ENCODE peak calls at places on chromosome 3, in seven cellular contexts. X is body of pancreas; I is naive thymus-derived CD4-positive, alpha-beta T cell; Z is adipocyte; D is mammary epithelial cell; L is fibroblast of pulmonary artery; G is cardiac muscle cell. R is an unnamed sample.

GRCh38 chr3:127115691-127116351 is 77.1 kb upstream of the PRR23E start:
- DNase-seq in D (no peak), I (peak; percentile 15), G (no peak), X (no peak), Z (no peak), L (no peak), R (no peak)

GRCh38 chr3:159732172-159733111 is 256.2 kb upstream of the IL12A start:
- DNase-seq in L (peak; percentile 39), G (peak; percentile 69), Z (peak; percentile 70), D (peak; percentile 82), X (no peak), I (no peak), R (peak; percentile 74)

GRCh38 chr3:176814252-176814651 is 383.0 kb downstream of the TBL1XR1 start:
- DNase-seq in I (peak; percentile 22), Z (peak; percentile 85), D (peak; percentile 17), G (peak; percentile 83), L (peak; percentile 51), X (peak; percentile 70), R (peak; percentile 2)

GRCh38 chr3:535566-536416 is 339.2 kb downstream of the CHL1 start:
- DNase-seq in X (peak; percentile 48), L (peak; percentile 10), Z (no peak), D (peak; percentile 54), I (no peak), G (peak; percentile 45), R (peak; percentile 43)

GRCh38 chr3:128080323-128080898 is 28.2 kb downstream of the SEC61A1 start:
- DNase-seq in X (no peak), L (peak; percentile 70), I (no peak), D (peak; percentile 79), Z (peak; percentile 72), G (no peak), R (peak; percentile 97)

GRCh38 chr3:112871735-112872134 is 25.1 kb upstream of the CD200R1L start:
- DNase-seq in I (no peak), G (no peak), L (no peak), Z (no peak), X (no peak), D (no peak), R (no peak)

GRCh38 chr3:12793701-12794100 is 2.8 kb upstream of the CAND2 start:
- DNase-seq in Z (no peak), I (no peak), D (no peak), L (no peak), G (no peak), X (no peak), R (no peak)

GRCh38 chr3:157410945-157411344 is 25.7 kb upstream of the PTX3 start:
- DNase-seq in X (no peak), D (no peak), I (no peak), G (no peak), Z (no peak), L (no peak), R (no peak)

GRCh38 chr3:69866988-69867720 is 127.9 kb downstream of the MITF start:
- DNase-seq in G (no peak), X (no peak), L (peak; percentile 6), I (no peak), Z (peak; percentile 39), D (peak; percentile 51), R (no peak)

GRCh38 chr3:148329481-148330220 is 368.1 kb upstream of the AGTR1 start:
- DNase-seq in I (no peak), X (no peak), Z (no peak), D (no peak), L (no peak), G (no peak), R (no peak)

GRCh38 chr3:40290396-40290795 is 19.1 kb upstream of the EIF1B start:
- DNase-seq in L (no peak), X (no peak), G (no peak), D (no peak), Z (no peak), I (no peak), R (no peak)

GRCh38 chr3:169999433-169999832 is 32.8 kb downstream of the SEC62 start:
- DNase-seq in G (no peak), D (no peak), L (no peak), Z (no peak), I (no peak), X (no peak), R (no peak)

GRCh38 chr3:25820372-25820771 is 30.5 kb downstream of the OXSM start:
- DNase-seq in I (no peak), L (peak; percentile 96), D (peak; percentile 74), Z (peak; percentile 86), X (no peak), G (no peak), R (peak; percentile 97)

GRCh38 chr3:55540579-55540978 is 53.5 kb upstream of the WNT5A start:
- DNase-seq in L (no peak), D (no peak), Z (no peak), G (no peak), X (no peak), I (no peak), R (no peak)

GRCh38 chr3:116669576-116669975 is 40.0 kb upstream of the TUSC7 start:
- DNase-seq in Z (no peak), I (no peak), X (no peak), D (no peak), L (no peak), G (no peak), R (no peak)

GRCh38 chr3:152307829-152308474 is 39.2 kb downstream of the MBNL1 start:
- DNase-seq in X (no peak), Z (no peak), I (no peak), G (no peak), D (no peak), L (no peak), R (no peak)

GRCh38 chr3:191502583-191502982 is 41.6 kb downstream of the PYDC2 start:
- DNase-seq in L (no peak), G (peak; percentile 9), X (no peak), Z (no peak), I (no peak), D (no peak), R (no peak)

GRCh38 chr3:188092648-188093047 is 61.3 kb upstream of the LPP start:
- DNase-seq in G (no peak), L (no peak), I (peak; percentile 31), Z (no peak), D (no peak), X (no peak), R (peak; percentile 45)

GRCh38 chr3:114242947-114243346 is 5.6 kb upstream of the ZNF80 start:
- DNase-seq in I (no peak), X (no peak), G (no peak), Z (no peak), D (no peak), L (no peak), R (no peak)

GRCh38 chr3:157204431-157204830 is 44.5 kb upstream of the CCNL1 start:
- DNase-seq in I (no peak), L (peak; percentile 81), G (peak; percentile 19), D (peak; percentile 5), X (no peak), Z (peak; percentile 90), R (peak; percentile 36)

GRCh38 chr3:42031808-42032475 is 59.2 kb upstream of the TRAK1 start:
- DNase-seq in X (no peak), Z (peak; percentile 44), I (no peak), L (peak; percentile 52), D (no peak), G (peak; percentile 80), R (no peak)

GRCh38 chr3:11306815-11307589 is 34.8 kb downstream of the ATG7 start:
- DNase-seq in L (peak; percentile 58), X (no peak), G (peak; percentile 26), Z (no peak), I (peak; percentile 23), D (no peak), R (no peak)

GRCh38 chr3:15610083-15610482 is 8.5 kb downstream of the BTD start:
- DNase-seq in I (no peak), G (no peak), D (peak; percentile 83), X (peak; percentile 48), L (peak; percentile 74), Z (peak; percentile 20), R (peak; percentile 96)

GRCh38 chr3:99899603-99900002 is 81.9 kb downstream of the CMSS1 start:
- DNase-seq in G (no peak), Z (no peak), D (no peak), I (no peak), X (no peak), L (no peak), R (no peak)

GRCh38 chr3:147507638-147508286 is 98.6 kb downstream of the ZIC1 start:
- DNase-seq in X (no peak), I (no peak), L (peak; percentile 72), G (no peak), D (no peak), Z (peak; percentile 0), R (peak; percentile 46)

GRCh38 chr3:33645060-33645841 is 72.8 kb downstream of the CLASP2 start:
- DNase-seq in L (peak; percentile 50), Z (peak; percentile 25), D (peak; percentile 55), G (peak; percentile 20), X (no peak), I (no peak), R (no peak)

GRCh38 chr3:187368765-187369450 is 723 bp downstream of the RTP4 start:
- DNase-seq in G (no peak), I (no peak), Z (no peak), X (no peak), L (no peak), D (peak; percentile 71), R (peak; percentile 5)

GRCh38 chr3:111829023-111829422 is 30.0 kb upstream of the PHLDB2 start:
- DNase-seq in G (no peak), Z (no peak), L (no peak), D (no peak), X (no peak), I (no peak), R (no peak)

GRCh38 chr3:43687499-43687811 is 3.3 kb upstream of the ABHD5 start:
- DNase-seq in I (no peak), X (no peak), L (no peak), Z (no peak), G (no peak), D (no peak), R (no peak)

GRCh38 chr3:79887203-79887602 is 119.4 kb upstream of the ROBO1 start:
- DNase-seq in Z (no peak), D (no peak), I (no peak), X (no peak), G (no peak), L (no peak), R (no peak)
- H3K4me3 ChIP-seq in Z (no peak overlapping the region), D (no peak overlapping the region), I (no peak overlapping the region), X (no peak overlapping the region), G (no peak overlapping the region), L (no peak overlapping the region), R (no peak overlapping the region)

DNA sequence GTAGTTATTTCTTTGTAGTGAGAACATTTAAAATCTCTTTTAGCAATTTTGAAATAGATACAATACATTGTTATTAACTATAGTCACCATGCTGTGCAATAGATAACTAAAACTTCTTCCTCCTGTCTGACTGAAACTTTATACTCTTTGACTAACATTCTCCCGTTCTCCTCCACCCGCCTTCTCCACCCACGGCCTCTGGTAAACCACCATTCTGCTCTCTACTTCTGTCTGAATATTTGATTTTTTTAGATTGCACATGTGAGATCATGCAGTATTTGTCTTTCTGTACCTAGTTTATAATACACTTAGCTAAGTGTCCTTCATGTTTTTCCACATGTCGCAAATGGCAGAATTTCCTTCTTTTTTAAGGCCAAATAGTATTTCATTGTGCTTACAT is 72.8 kb upstream of the RBM5 start:
- DNase-seq in D (no peak), X (no peak), G (no peak), L (no peak), Z (no peak), I (no peak), R (no peak)
- H3K4me3 ChIP-seq in D (no peak overlapping the region), X (no peak overlapping the region), G (no peak overlapping the region), L (no peak overlapping the region), Z (no peak overlapping the region), I (no peak overlapping the region), R (no peak overlapping the region)

GRCh38 chr3:120468635-120469295 is 18.0 kb upstream of the FSTL1 start:
- DNase-seq in D (no peak), I (no peak), X (no peak), G (no peak), Z (no peak), L (no peak), R (no peak)
- H3K4me3 ChIP-seq in D (no peak overlapping the region), I (no peak overlapping the region), X (no peak overlapping the region), G (no peak overlapping the region), Z (no peak overlapping the region), L (no peak overlapping the region), R (no peak overlapping the region)

GRCh38 chr3:133894334-133895207 is 1.1 kb downstream of the RAB6B start:
- DNase-seq in Z (no peak), L (no peak), G (peak; percentile 12), X (peak; percentile 18), D (no peak), I (no peak), R (no peak)
- H3K4me3 ChIP-seq in Z (peak overlapping the region; percentile 69), L (peak overlapping the region; percentile 65), G (peak overlapping the region; percentile 78), X (peak overlapping the region; percentile 83), D (peak overlapping the region; percentile 31), I (no peak overlapping the region), R (no peak overlapping the region)

R was measured in foreskin fibroblast.